ENCODE peak calls at places on chromosome X, in seven cellular contexts. G is NCI-H1417, J is occipital lobe, S is AG09309, O is T-helper 17 cell, K is fibroblast of mammary gland, Y is AG08395. F is an unnamed sample.

GRCh38 chrX:68681443-68681941 is 34.0 kb downstream of the STARD8 start:
- DNase-seq in S (peak), O (no peak), Y (peak), G (no peak), J (no peak), K (peak), F (peak)

GRCh38 chrX:46994096-46994495 is 81.9 kb downstream of the JADE3 start:
- DNase-seq in O (no peak), J (peak), S (no peak), G (no peak), K (no peak), Y (no peak), F (no peak)

GRCh38 chrX:8738588-8739189 is 6.8 kb upstream of the ANOS1 start:
- DNase-seq in Y (peak), K (peak), S (no peak), G (peak), O (no peak), J (peak), F (peak)

GRCh38 chrX:38970845-38971244 is 169.6 kb downstream of the MID1IP1 start:
- DNase-seq in J (no peak), G (no peak), O (no peak), K (no peak), Y (no peak), S (no peak), F (no peak)

GRCh38 chrX:104392350-104392749 is 137.6 kb upstream of the ESX1 start:
- DNase-seq in J (no peak), S (no peak), O (no peak), G (no peak), Y (no peak), K (no peak), F (no peak)

GRCh38 chrX:136689441-136689840 is 41.5 kb downstream of the CD40LG start:
- DNase-seq in O (no peak), Y (no peak), G (no peak), K (no peak), S (no peak), J (no peak), F (no peak)

GRCh38 chrX:124346064-124346876 is at the start of gene SH2D1A:
- DNase-seq in K (no peak), J (no peak), S (no peak), Y (no peak), G (no peak), O (no peak), F (no peak)

GRCh38 chrX:137549073-137549472 is 16.9 kb upstream of the ZIC3 start:
- DNase-seq in J (no peak), K (no peak), S (no peak), Y (no peak), G (no peak), O (no peak), F (no peak)

GRCh38 chrX:2147928-2148327 is 352.8 kb downstream of the DHRSX start:
- DNase-seq in J (no peak), G (no peak), Y (no peak), O (no peak), K (no peak), S (no peak), F (peak)

GRCh38 chrX:132034648-132035047 is 11.5 kb downstream of the STK26 start:
- DNase-seq in J (no peak), G (no peak), Y (no peak), S (no peak), O (no peak), K (no peak), F (no peak)

GRCh38 chrX:38561126-38561868 is at the start of gene TSPAN7:
- DNase-seq in O (peak), Y (peak), K (peak), S (no peak), G (peak), J (peak), F (peak)

GRCh38 chrX:82224961-82225360 is 1023.1 kb downstream of the SH3BGRL start:
- DNase-seq in J (no peak), O (no peak), Y (no peak), K (no peak), G (no peak), S (no peak), F (no peak)

GRCh38 chrX:74449322-74449936 is 28.1 kb downstream of the SLC16A2 start:
- DNase-seq in G (peak), S (no peak), O (peak), Y (no peak), J (no peak), K (no peak), F (no peak)

GRCh38 chrX:69285401-69285871 is 120.2 kb upstream of the PJA1 start:
- DNase-seq in J (no peak), S (no peak), G (no peak), Y (no peak), K (no peak), O (no peak), F (peak)

GRCh38 chrX:23504895-23505294 is 162.4 kb upstream of the PRDX4 start:
- DNase-seq in Y (no peak), J (no peak), K (peak), O (no peak), S (no peak), G (peak), F (no peak)

GRCh38 chrX:67781132-67781531 is 237.3 kb downstream of the AR start:
- DNase-seq in J (no peak), G (no peak), Y (no peak), S (no peak), O (no peak), K (peak), F (peak)